ENCODE peak calls at places on chromosomes 16 and 17, in six cellular contexts. Z is ascending aorta; W is thoracic aorta; B is MM.1S; L is cardiac muscle cell; F is effector memory CD4-positive, alpha-beta T cell. K is an unnamed sample. For H3K4me1, the result is how much of the 10 kb centered on the place peaks cover.

GRCh38 chr16:89233678-89234490 is 16.4 kb downstream of the ZNF778 start:
- DNase-seq in W (no peak), Z (no peak), B (no peak), F (no peak), L (no peak), K (no peak)

GRCh38 chr16:16025214-16025968 is 76.0 kb downstream of the ABCC1 start:
- DNase-seq in B (no peak), F (peak), Z (no peak), L (peak), W (no peak), K (no peak)

GRCh38 chr16:11799509-11800384 is 2.7 kb upstream of the ZC3H7A start:
- DNase-seq in L (no peak), B (no peak), W (no peak), Z (no peak), F (no peak), K (no peak)

GRCh38 chr17:27338536-27338985 is 44.6 kb downstream of the WSB1 start:
- DNase-seq in W (no peak), F (no peak), Z (no peak), L (no peak), B (peak), K (no peak)

GRCh38 chr16:46996391-46996790 is 22.9 kb upstream of the DNAJA2 start:
- DNase-seq in W (no peak), B (no peak), L (peak), Z (no peak), F (no peak), K (no peak)

GRCh38 chr16:66910175-66910940 is 8.3 kb downstream of the CDH16 start:
- DNase-seq in B (no peak), F (no peak), L (no peak), W (no peak), Z (no peak), K (no peak)

GRCh38 chr17:7774037-7774659 is 56.6 kb downstream of the DNAH2 start:
- DNase-seq in B (no peak), W (no peak), F (no peak), Z (no peak), L (peak), K (no peak)

GRCh38 chr17:75504347-75505151 is 10.8 kb downstream of the CASKIN2 start:
- DNase-seq in Z (no peak), F (no peak), B (peak), L (no peak), W (no peak), K (no peak)

GRCh38 chr17:16929281-16929680 is 42.6 kb downstream of the TNFRSF13B start:
- DNase-seq in Z (no peak), B (no peak), F (no peak), L (no peak), W (no peak), K (no peak)

GRCh38 chr17:69506489-69506888 is 92.0 kb downstream of the MAP2K6 start:
- DNase-seq in Z (no peak), B (no peak), W (no peak), F (no peak), L (no peak), K (no peak)

GRCh38 chr16:68790130-68790761 is 53.1 kb upstream of the TANGO6 start:
- DNase-seq in W (no peak), B (no peak), F (no peak), Z (no peak), L (peak), K (no peak)

GRCh38 chr16:49603956-49604355 is 230.4 kb downstream of the C16orf78 start:
- DNase-seq in W (no peak), L (no peak), F (no peak), B (no peak), Z (no peak), K (no peak)

GRCh38 chr16:86854058-86854621 is 275.8 kb downstream of the FOXL1 start:
- DNase-seq in Z (no peak), L (peak), F (no peak), B (no peak), W (no peak), K (no peak)

GRCh38 chr16:85037050-85037410 is 9.4 kb downstream of the KIAA0513 start:
- DNase-seq in W (no peak), F (no peak), Z (no peak), B (no peak), L (peak), K (no peak)

GRCh38 chr16:4624827-4625616 is 396 bp downstream of the MGRN1 start:
- DNase-seq in B (peak), L (peak), Z (peak), W (peak), F (peak), K (peak)

GRCh38 chr16:24784121-24784520 is 54.7 kb downstream of the TNRC6A start:
- DNase-seq in L (no peak), W (no peak), F (no peak), Z (no peak), B (no peak), K (no peak)

GRCh38 chr16:14449790-14450463 is 180.1 kb downstream of the PARN start:
- DNase-seq in W (no peak), L (peak), B (no peak), Z (no peak), F (no peak), K (no peak)

GRCh38 chr17:79495665-79496064 is 115.2 kb downstream of the RBFOX3 start:
- DNase-seq in W (no peak), F (no peak), L (no peak), B (no peak), Z (no peak), K (no peak)

GRCh38 chr16:48231675-48232214 is 12.4 kb upstream of the LONP2 start:
- DNase-seq in B (peak), W (no peak), L (peak), F (no peak), Z (no peak), K (peak)

GRCh38 chr16:83602797-83603735 is 204.7 kb upstream of the HSBP1 start:
- DNase-seq in B (no peak), Z (no peak), F (no peak), L (no peak), W (no peak), K (no peak)

DNA sequence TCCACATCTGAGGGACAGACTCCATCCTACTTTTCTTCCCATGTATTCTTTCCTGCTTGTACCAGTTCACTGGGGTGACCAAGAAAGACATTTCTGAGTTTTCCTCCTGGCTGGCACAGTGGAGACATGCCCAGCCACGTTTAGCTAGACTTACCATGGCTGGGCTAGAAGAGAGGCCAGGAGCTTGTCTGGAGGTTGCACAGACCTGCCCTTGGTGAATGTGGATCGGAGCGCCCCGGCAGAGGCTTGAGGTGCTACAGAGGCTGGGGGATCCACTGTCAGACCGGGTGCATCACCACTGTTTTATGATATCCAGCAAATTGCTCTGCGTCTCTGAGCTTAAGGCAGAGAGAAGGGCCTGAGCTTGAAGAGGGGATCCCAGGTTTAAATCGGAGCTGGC is 3.5 kb downstream of the IL4R start:
- DNase-seq in Z (no peak), B (no peak), W (no peak), F (no peak), L (no peak), K (no peak)
- H3K4me1 ChIP-seq in Z (under half), B (under half), W (half or more), F (half or more), L (under half), K (under half)

DNA sequence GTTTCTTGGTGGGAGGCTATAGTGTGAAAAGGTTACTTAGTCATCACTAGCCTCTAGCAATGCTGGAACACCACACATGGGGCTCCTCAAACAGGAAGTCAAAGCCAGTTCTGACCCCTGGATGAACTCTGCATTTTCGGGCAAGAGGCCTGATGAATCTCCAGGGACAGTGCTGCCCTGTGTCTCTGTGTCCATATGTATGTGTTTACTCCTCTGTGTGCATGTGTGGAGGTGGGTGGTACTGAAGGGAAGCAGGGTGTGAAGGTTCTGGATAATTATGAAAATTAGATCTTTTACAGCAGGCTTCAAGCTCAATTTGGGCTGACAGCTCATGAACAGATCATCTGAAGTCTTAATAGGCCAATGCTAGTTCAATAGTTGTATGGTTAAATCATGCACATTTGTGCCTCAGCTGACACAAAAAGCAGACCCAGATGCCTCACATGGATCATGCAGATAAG is 133.6 kb downstream of the SNX11 start:
- DNase-seq in B (peak), L (peak), W (no peak), Z (peak), F (no peak), K (no peak)
- H3K4me1 ChIP-seq in B (under half), L (under half), W (under half), Z (under half), F (under half), K (under half)

DNA sequence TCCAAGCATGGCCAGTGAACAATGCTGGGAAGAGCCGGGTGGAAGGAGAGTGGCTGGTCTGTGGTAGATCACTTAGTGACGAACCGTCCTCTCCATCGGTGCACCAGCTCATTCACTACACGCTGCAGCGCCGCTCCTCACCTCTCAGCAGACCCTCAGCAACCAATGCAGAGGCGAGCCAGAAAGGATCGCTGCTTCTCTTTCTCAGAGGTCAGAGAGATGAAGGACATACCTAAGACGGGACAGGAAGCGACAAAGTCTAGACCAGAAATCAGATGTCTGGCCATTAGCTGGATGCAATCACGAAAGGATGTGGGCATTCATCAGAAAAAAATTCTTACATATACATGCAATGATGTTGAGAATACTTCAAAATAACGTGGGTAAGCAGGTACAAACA is 26.9 kb downstream of the NSMCE1 start:
- DNase-seq in F (no peak), B (no peak), W (no peak), L (no peak), Z (no peak), K (no peak)
- H3K4me1 ChIP-seq in F (under half), B (under half), W (half or more), L (under half), Z (under half), K (under half)

GRCh38 chr16:29744541-29745101 is 1.2 kb downstream of the C16orf54 start:
- DNase-seq in L (no peak), F (no peak), Z (no peak), W (no peak), B (no peak), K (no peak)
- H3K4me1 ChIP-seq in L (under half), F (half or more), Z (under half), W (under half), B (under half), K (under half)

GRCh38 chr16:57804111-57804837 is 2.0 kb upstream of the KIFC3 start:
- DNase-seq in Z (no peak), W (no peak), L (peak), B (no peak), F (no peak), K (no peak)
- H3K4me1 ChIP-seq in Z (under half), W (half or more), L (under half), B (under half), F (under half), K (under half)

DNA sequence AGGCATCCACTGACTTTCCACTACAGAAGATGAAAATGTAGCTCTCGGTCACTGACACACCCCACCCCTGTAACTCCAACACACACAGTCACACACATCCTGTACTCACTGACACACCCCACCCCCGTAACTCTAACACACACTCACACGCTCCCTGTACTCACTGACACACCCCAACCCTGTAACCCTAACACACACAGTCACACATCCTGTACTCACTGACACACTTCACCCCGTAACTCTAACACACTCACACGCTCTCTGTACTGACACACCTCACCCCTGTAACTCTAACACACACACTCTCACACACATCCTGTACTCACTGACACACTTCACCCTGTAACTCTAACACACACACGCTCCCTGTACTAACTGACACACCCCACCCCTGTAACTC is 22.8 kb upstream of the WDR45B start:
- DNase-seq in W (no peak), Z (no peak), F (no peak), L (no peak), B (no peak), K (no peak)
- H3K4me1 ChIP-seq in W (under half), Z (under half), F (under half), L (under half), B (under half), K (under half)

DNA sequence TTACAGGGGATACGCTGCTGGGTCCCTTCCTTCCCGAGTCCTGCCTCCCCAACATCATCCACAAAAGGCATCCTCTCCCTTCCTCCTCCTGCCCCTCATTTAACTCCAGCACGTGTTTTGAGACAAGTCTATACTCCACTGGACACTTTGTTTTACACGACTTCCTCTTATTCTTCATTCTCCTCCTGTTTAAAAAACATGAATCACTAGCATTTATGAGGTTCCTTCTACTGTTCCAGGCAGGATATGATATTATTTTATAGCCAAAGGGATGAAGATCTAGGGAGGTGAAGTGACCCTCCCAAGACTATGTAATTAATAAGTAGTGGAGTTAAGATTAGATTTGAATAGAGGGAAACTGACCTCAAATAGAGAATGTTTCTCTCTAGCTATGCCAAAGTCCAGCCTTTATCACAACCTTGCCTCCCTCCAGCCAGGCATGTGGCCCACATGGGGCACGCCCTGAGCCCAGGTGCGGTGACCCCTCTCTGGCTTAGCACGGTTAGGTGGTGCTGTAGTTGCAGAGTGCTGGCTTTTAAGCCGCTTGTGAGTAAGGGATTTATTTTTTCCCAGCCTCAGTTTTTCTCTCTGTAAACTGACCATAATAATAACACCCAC is 1.3 kb upstream of the HSD17B2 start:
- DNase-seq in W (no peak), F (no peak), Z (no peak), L (no peak), B (no peak), K (no peak)
- H3K4me1 ChIP-seq in W (under half), F (under half), Z (under half), L (under half), B (under half), K (under half)

K was measured in neuronal stem cell.